ENCODE peak calls at places on chromosomes 2 and 18, in eight cellular contexts. C is AG09309; S is CD8-positive, alpha-beta T cell; G is psoas muscle; D is fibroblast of mammary gland; E is cardiac fibroblast; V is right cardiac atrium; M is CD8-positive, alpha-beta memory T cell. P is an unnamed sample.

GRCh38 chr2:168935810-168936581 is 34.9 kb downstream of the G6PC2 start:
- DNase-seq in G (no peak), S (no peak), E (peak), C (peak), D (peak), M (no peak), V (no peak), P (no peak)

GRCh38 chr2:189222440-189222839 is 42.9 kb upstream of the COL5A2 start:
- DNase-seq in G (peak), M (no peak), E (peak), D (peak), V (peak), C (no peak), S (no peak), P (no peak)

GRCh38 chr2:67075056-67075455 is 322.1 kb upstream of the ETAA1 start:
- DNase-seq in S (no peak), M (no peak), D (no peak), V (no peak), G (no peak), E (no peak), C (no peak), P (no peak)

GRCh38 chr2:177553176-177553909 is 160.8 kb downstream of the AGPS start:
- DNase-seq in C (no peak), G (no peak), S (no peak), D (peak), M (no peak), V (no peak), E (peak), P (no peak)

GRCh38 chr2:171185941-171186340 is 25.2 kb upstream of the TLK1 start:
- DNase-seq in E (peak), D (peak), G (no peak), M (no peak), S (no peak), C (peak), V (no peak), P (no peak)

GRCh38 chr18:6648581-6648980 is 80.9 kb upstream of the ARHGAP28 start:
- DNase-seq in D (peak), S (no peak), C (no peak), V (no peak), G (no peak), M (no peak), E (peak), P (no peak)

GRCh38 chr18:51778115-51778514 is 561.9 kb upstream of the DCC start:
- DNase-seq in C (no peak), S (no peak), M (no peak), D (no peak), E (no peak), V (no peak), G (no peak), P (no peak)

GRCh38 chr18:56541790-56542189 is 96.6 kb downstream of the TXNL1 start:
- DNase-seq in G (no peak), C (no peak), D (no peak), M (no peak), E (no peak), S (no peak), V (no peak), P (no peak)

GRCh38 chr2:120620025-120620793 is 115.5 kb upstream of the GLI2 start:
- DNase-seq in M (no peak), D (peak), V (no peak), S (no peak), C (peak), G (no peak), E (peak), P (no peak)

GRCh38 chr2:163401481-163401880 is 334.3 kb downstream of the FIGN start:
- DNase-seq in D (peak), C (peak), V (no peak), S (no peak), G (peak), E (peak), M (no peak), P (peak)

GRCh38 chr2:66048667-66049066 is 386.3 kb upstream of the MEIS1 start:
- DNase-seq in G (no peak), D (no peak), V (no peak), C (no peak), S (no peak), E (no peak), M (no peak), P (no peak)

GRCh38 chr18:7116832-7117389 is 686 bp downstream of the LAMA1 start:
- DNase-seq in E (peak), C (no peak), V (peak), S (no peak), G (peak), D (no peak), M (no peak), P (no peak)

GRCh38 chr2:16774091-16774490 is 108.5 kb upstream of the CYRIA start:
- DNase-seq in M (no peak), S (no peak), V (no peak), C (no peak), D (peak), E (peak), G (no peak), P (no peak)

GRCh38 chr2:60796573-60797509 is 40.8 kb downstream of the PAPOLG start:
- DNase-seq in V (no peak), G (no peak), M (no peak), S (no peak), E (peak), D (no peak), C (no peak), P (no peak)

GRCh38 chr2:80589070-80589469 is 284.5 kb upstream of the LRRTM1 start:
- DNase-seq in S (no peak), G (no peak), E (no peak), D (no peak), C (no peak), V (no peak), M (no peak), P (no peak)

GRCh38 chr2:181781082-181781786 is 100.9 kb upstream of the NEUROD1 start:
- DNase-seq in M (no peak), V (no peak), G (no peak), E (no peak), D (no peak), S (no peak), C (no peak), P (no peak)

GRCh38 chr2:229350117-229350805 is 79.2 kb upstream of the PID1 start:
- DNase-seq in S (no peak), G (no peak), E (peak), C (no peak), M (no peak), D (no peak), V (no peak), P (no peak)

GRCh38 chr2:188364033-188364432 is 72.4 kb downstream of the GULP1 start:
- DNase-seq in C (no peak), E (no peak), G (no peak), M (no peak), V (no peak), D (no peak), S (no peak), P (no peak)

GRCh38 chr2:14978836-14979235 is 346.3 kb downstream of the LRATD1 start:
- DNase-seq in G (no peak), S (no peak), D (no peak), C (no peak), E (no peak), M (no peak), V (no peak), P (no peak)

GRCh38 chr2:240407090-240407489 is 28.4 kb upstream of the GPC1 start:
- DNase-seq in E (no peak), D (no peak), C (no peak), V (no peak), M (no peak), S (no peak), G (no peak), P (no peak)

GRCh38 chr2:7004641-7005040 is 87.4 kb downstream of the RNF144A start:
- DNase-seq in D (no peak), E (no peak), V (no peak), M (no peak), S (no peak), C (no peak), G (no peak), P (no peak)

GRCh38 chr2:239222346-239223028 is 178.3 kb downstream of the HDAC4 start:
- DNase-seq in E (peak), V (no peak), S (no peak), G (no peak), C (no peak), D (peak), M (no peak), P (no peak)

GRCh38 chr18:50298443-50299284 is 11.2 kb upstream of the CXXC1 start:
- DNase-seq in M (no peak), C (no peak), D (no peak), S (no peak), E (no peak), V (peak), G (peak), P (no peak)

GRCh38 chr18:11570073-11570588 is 39.3 kb upstream of the SLC35G4 start:
- DNase-seq in M (no peak), E (no peak), S (no peak), D (no peak), C (no peak), V (no peak), G (no peak), P (no peak)

GRCh38 chr18:76494541-76495403 is at the start of gene ZNF516:
- DNase-seq in M (no peak), E (peak), G (peak), V (no peak), S (no peak), C (no peak), D (no peak), P (no peak)

GRCh38 chr2:142716463-142717242 is 160.8 kb upstream of the KYNU start:
- DNase-seq in S (no peak), V (no peak), C (no peak), M (no peak), E (peak), D (peak), G (no peak), P (no peak)

GRCh38 chr18:44986933-44987332 is 306.2 kb downstream of the SETBP1 start:
- DNase-seq in V (no peak), S (no peak), D (peak), C (peak), E (peak), M (no peak), G (no peak), P (no peak)

GRCh38 chr2:163657257-163657656 is 78.6 kb downstream of the FIGN start:
- DNase-seq in E (peak), S (no peak), V (no peak), C (no peak), D (peak), M (no peak), G (no peak), P (no peak)

GRCh38 chr2:66587216-66587615 is 152.3 kb downstream of the MEIS1 start:
- DNase-seq in G (no peak), S (no peak), E (peak), C (no peak), D (no peak), V (no peak), M (no peak), P (no peak)

GRCh38 chr2:100812141-100812540 is 7.8 kb upstream of the NPAS2 start:
- DNase-seq in V (no peak), D (no peak), S (peak), E (no peak), C (no peak), G (no peak), M (no peak), P (no peak)

GRCh38 chr2:207223051-207223450 is 57.3 kb upstream of the KLF7 start:
- DNase-seq in G (no peak), D (peak), E (peak), V (no peak), S (no peak), C (peak), M (no peak), P (peak)

GRCh38 chr18:22290004-22290403 is 120.6 kb downstream of the GATA6 start:
- DNase-seq in G (no peak), M (no peak), S (no peak), D (no peak), E (no peak), V (no peak), C (no peak), P (no peak)

GRCh38 chr2:72112421-72112820 is 35.2 kb downstream of the CYP26B1 start:
- DNase-seq in D (peak), C (no peak), M (no peak), V (no peak), E (peak), G (no peak), S (no peak), P (peak)

GRCh38 chr2:44763275-44763674 is 178.2 kb upstream of the SIX3 start:
- DNase-seq in E (no peak), M (no peak), C (no peak), G (no peak), S (no peak), V (no peak), D (no peak), P (no peak)

GRCh38 chr2:230940476-230940815 is 15.4 kb upstream of the GPR55 start:
- DNase-seq in D (no peak), E (no peak), G (no peak), M (no peak), S (no peak), V (no peak), C (no peak), P (no peak)

GRCh38 chr18:32545631-32546030 is 74.9 kb upstream of the GAREM1 start:
- DNase-seq in C (no peak), M (no peak), S (no peak), E (no peak), D (no peak), G (no peak), V (no peak), P (no peak)

GRCh38 chr18:32550958-32551357 is 80.3 kb upstream of the GAREM1 start:
- DNase-seq in D (no peak), E (no peak), S (no peak), M (no peak), V (no peak), G (no peak), C (no peak), P (no peak)

GRCh38 chr18:32552421-32553030 is 81.8 kb upstream of the GAREM1 start:
- DNase-seq in S (peak), D (peak), G (no peak), C (peak), E (peak), V (no peak), M (peak), P (no peak)

GRCh38 chr18:32549248-32549842 is 78.7 kb upstream of the GAREM1 start:
- DNase-seq in M (peak), D (peak), S (peak), C (no peak), G (peak), E (peak), V (no peak), P (no peak)

DNA sequence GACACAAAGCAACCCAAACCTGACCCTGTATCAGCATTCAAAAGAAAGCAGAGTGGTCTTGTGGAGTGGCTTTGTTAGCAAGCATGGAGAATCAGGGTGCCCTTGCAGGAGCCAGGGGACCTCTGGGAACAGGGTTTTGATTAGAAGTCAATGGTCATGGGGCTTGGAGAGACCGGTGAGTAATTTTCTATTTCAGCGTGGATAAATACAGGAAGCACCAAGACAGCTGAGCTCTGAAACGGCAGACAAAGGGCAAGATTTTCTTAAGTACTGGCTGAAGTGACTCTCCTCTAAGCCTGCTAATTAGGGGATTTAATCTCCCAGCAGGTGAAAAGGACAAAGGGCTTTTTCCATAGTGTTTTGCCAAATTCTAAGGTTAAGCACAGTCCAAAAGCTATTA is 78.0 kb upstream of the GAREM1 start:
- DNase-seq in D (no peak), E (peak), G (no peak), C (no peak), S (no peak), V (no peak), M (no peak), P (no peak)
- H3K4me3 ChIP-seq in D (no peak), E (no peak), G (no peak), C (no peak), S (no peak), V (no peak), M (no peak), P (no peak)

DNA sequence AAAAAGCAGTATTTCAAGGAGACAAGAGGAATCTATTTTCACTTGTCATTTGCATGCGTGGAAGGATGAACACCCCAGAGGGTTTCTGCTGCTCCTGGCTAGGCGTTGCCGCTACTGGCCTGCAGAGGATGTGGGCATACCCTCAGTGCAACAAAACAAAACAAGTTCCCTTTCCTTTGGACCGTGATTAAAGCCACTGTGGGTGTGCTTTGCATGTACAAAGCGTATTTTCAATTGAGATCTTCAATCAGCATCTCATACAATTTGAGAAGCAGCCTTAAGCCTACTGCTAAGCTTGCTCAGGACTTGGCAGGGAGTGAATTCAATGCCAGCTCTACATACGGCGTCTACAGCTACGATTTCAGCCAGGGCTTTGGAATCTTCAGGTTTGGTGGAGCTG is 298.4 kb downstream of the LPIN1 start:
- DNase-seq in D (no peak), C (no peak), S (peak), E (no peak), G (no peak), M (peak), V (no peak), P (no peak)
- H3K4me3 ChIP-seq in D (no peak), C (no peak), S (peak), E (no peak), G (no peak), M (peak), V (no peak), P (no peak)

GRCh38 chr2:174338155-174338495 is 3.4 kb downstream of the SP9 start:
- DNase-seq in G (no peak), E (no peak), M (no peak), D (no peak), S (no peak), C (no peak), V (no peak), P (no peak)

GRCh38 chr2:174337337-174338154 is 2.8 kb downstream of the SP9 start:
- DNase-seq in V (peak), C (no peak), S (no peak), D (no peak), M (no peak), E (peak), G (no peak), P (no peak)

GRCh38 chr2:174339571-174339966 is 4.8 kb downstream of the SP9 start:
- DNase-seq in E (no peak), C (no peak), D (no peak), M (no peak), V (no peak), S (no peak), G (no peak), P (no peak)

GRCh38 chr2:174339971-174340399 is 5.2 kb downstream of the SP9 start:
- DNase-seq in C (no peak), E (no peak), G (no peak), D (no peak), V (peak), S (no peak), M (no peak), P (no peak)

DNA sequence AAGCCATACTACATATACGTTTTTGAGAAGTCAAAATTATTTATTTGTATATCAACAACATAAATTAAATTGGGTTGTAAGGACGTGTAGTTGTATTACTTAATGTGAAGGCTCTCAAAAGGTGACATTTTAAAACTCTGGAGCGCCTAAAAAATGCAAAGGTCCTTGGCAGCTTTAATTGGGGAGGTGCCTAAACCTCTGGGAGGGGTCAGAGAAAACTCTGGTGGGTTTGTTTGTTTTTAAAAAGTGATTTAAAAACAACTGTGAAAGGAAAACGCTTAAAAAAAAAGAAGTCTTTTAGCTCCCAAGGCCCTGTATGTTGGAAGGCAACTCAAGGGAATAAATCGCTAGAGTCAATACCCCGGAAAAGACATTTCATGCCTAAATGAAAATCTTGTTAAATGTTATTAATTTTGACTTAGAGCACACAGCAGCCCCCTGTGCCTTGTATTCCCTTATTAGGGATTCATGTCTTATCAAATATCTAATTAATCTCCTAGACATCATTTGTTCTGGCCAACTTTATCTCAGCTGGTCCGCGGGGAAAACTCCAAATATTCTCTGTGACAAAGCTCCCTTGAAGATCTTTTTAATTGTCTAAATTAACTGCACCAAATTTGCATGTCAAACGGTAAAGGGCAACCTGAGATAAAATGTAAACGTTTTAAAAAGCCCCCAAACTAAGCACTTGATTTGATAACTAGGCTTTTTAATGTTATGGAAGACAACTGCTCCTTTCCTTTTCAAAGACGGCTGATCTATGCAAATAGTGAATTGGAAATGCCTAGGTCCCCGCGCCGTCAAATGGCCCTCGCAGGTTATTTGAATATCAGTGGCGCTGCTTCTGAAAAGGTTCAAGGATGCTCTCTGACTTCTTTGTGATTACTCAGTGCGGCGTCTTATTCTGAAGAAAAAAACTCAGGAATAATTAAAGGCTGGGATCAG is 4.1 kb downstream of the SP9 start:
- DNase-seq in D (no peak), S (no peak), E (no peak), V (no peak), M (no peak), G (no peak), C (no peak), P (no peak)
- H3K4me3 ChIP-seq in D (no peak), S (no peak), E (no peak), V (no peak), M (no peak), G (no peak), C (peak), P (no peak)

GRCh38 chr2:107128381-107128780 is 242.4 kb upstream of the ST6GAL2 start:
- DNase-seq in S (no peak), C (no peak), M (no peak), G (no peak), D (no peak), V (no peak), E (no peak), P (no peak)
- H3K4me3 ChIP-seq in S (no peak), C (no peak), M (no peak), G (no peak), D (no peak), V (no peak), E (no peak), P (no peak)

DNA sequence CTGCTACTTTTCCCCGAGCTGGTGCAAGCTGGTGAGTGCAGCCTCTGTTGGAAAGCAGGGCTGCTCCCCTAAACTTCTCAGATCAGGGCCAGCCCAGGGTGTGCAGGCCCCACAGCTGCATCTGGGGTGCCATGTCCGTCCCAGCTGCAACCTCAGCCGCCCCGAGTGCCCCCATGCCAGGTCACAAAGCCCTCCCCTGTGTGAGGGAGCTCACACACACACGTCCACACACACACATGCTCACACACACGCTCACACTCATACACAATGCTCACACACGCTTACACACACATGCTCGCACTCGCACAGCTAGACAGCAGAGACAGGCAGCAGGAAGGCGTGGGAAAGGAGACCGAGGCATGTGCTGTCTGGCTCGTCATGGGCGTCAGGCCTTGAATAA is 55.4 kb downstream of the ADI1 start:
- DNase-seq in C (no peak), G (no peak), E (no peak), V (no peak), M (no peak), D (no peak), S (no peak), P (no peak)
- H3K4me3 ChIP-seq in C (no peak), G (no peak), E (no peak), V (no peak), M (no peak), D (no peak), S (no peak), P (no peak)

P was measured in kidney epithelial cell.